ENCODE peak calls at places on chromosomes 6 and 20, in four cellular contexts. Z, K, I and D are unnamed samples.

GRCh38 chr6:34616230-34616591 is 60.1 kb upstream of the SPDEF start:
- DNase-seq in Z (no peak), I (no peak), K (no peak), D (no peak)

GRCh38 chr6:37490466-37491015 is 9.2 kb downstream of the CCDC167 start:
- DNase-seq in K (peak; percentile 49), Z (no peak), I (no peak), D (no peak)

GRCh38 chr20:17541996-17542395 is 10.8 kb upstream of the BFSP1 start:
- DNase-seq in K (no peak), I (no peak), Z (no peak), D (no peak)

GRCh38 chr6:13406781-13407180 is 78.4 kb upstream of the TBC1D7 start:
- DNase-seq in Z (peak; percentile 78), K (no peak), I (peak; percentile 44), D (no peak)

GRCh38 chr6:6863957-6864639 is 243.7 kb upstream of the RREB1 start:
- DNase-seq in I (no peak), K (no peak), Z (no peak), D (no peak)

GRCh38 chr6:130183271-130184222 is 39.2 kb downstream of the SAMD3 start:
- DNase-seq in K (no peak), Z (no peak), I (no peak), D (no peak)

GRCh38 chr6:140379919-140380318 is 1005.5 kb upstream of the CITED2 start:
- DNase-seq in K (no peak), Z (peak; percentile 81), I (no peak), D (no peak)

GRCh38 chr6:151239603-151240035 is at the start of gene AKAP12:
- DNase-seq in I (no peak), Z (no peak), K (no peak), D (peak; percentile 47)

GRCh38 chr6:25504661-25505060 is 147.4 kb upstream of the SCGN start:
- DNase-seq in I (no peak), Z (no peak), K (no peak), D (no peak)

GRCh38 chr6:28866342-28867077 is 57.3 kb downstream of the TRIM27 start:
- DNase-seq in K (peak; percentile 70), I (no peak), Z (peak; percentile 85), D (peak; percentile 79)

GRCh38 chr20:3559637-3560036 is 88.8 kb downstream of the ATRN start:
- DNase-seq in Z (no peak), I (no peak), K (no peak), D (no peak)

GRCh38 chr6:27138837-27139752 is 108.4 kb upstream of the PRSS16 start:
- DNase-seq in Z (no peak), I (peak; percentile 74), K (peak; percentile 77), D (peak; percentile 77)

GRCh38 chr6:165013701-165014100 is 295.7 kb downstream of the C6orf118 start:
- DNase-seq in Z (no peak), K (no peak), I (no peak), D (no peak)

GRCh38 chr6:121780325-121781313 is 345.2 kb downstream of the GJA1 start:
- DNase-seq in I (no peak), Z (no peak), K (no peak), D (no peak)

GRCh38 chr6:53803081-53803860 is 8.5 kb downstream of the LRRC1 start:
- DNase-seq in Z (no peak), K (no peak), I (no peak), D (no peak)

GRCh38 chr20:58637466-58638198 is 13.5 kb upstream of the STX16 start:
- DNase-seq in I (no peak), K (no peak), Z (no peak), D (no peak)

DNA sequence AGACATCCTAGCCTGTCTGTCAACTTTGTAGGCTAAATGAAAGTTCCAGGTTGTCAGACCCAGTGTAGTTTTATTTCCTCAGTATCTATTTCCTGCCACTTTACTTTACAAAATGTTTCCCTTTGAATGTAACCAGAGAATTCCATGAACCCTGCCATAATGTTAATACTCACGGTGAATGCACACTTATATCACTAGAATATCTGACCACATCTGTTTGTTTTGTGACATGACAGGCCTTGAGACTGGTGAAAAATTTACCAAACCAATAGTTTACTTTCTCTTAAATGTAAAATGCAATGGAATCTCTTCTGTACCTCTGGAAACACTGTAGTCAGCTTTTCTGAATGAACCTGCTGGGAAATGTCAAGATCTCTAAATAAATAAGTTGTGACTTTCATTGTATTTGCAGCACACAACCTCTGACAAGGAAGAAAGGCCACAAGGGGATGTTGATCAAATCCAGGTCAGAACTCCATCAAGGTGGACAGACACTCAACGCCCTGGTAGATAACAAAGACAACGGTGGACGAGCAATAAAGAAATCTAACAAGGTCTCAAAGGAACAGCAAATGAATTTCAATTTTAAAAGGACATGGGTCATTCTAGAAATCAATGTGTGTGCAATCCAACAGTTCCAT is 59.2 kb downstream of the BACH2 start:
- DNase-seq in Z (no peak), K (no peak), I (no peak), D (no peak)
- TF ChIP-seq FOXJ3 in Z (no peak), K (no peak), I (no peak), D (no peak)

GRCh38 chr6:21666788-21667681 is 73.5 kb downstream of the SOX4 start:
- DNase-seq in Z (no peak), K (peak; percentile 71), I (no peak), D (peak; percentile 61)

GRCh38 chr6:21665101-21665435 is 71.5 kb downstream of the SOX4 start:
- DNase-seq in K (no peak), I (no peak), Z (no peak), D (no peak)

GRCh38 chr6:21665436-21666199 is 72.1 kb downstream of the SOX4 start:
- DNase-seq in I (no peak), K (peak; percentile 36), Z (no peak), D (peak; percentile 83)

GRCh38 chr6:21666200-21666671 is 72.7 kb downstream of the SOX4 start:
- DNase-seq in Z (no peak), I (no peak), K (peak; percentile 79), D (peak; percentile 84)

DNA sequence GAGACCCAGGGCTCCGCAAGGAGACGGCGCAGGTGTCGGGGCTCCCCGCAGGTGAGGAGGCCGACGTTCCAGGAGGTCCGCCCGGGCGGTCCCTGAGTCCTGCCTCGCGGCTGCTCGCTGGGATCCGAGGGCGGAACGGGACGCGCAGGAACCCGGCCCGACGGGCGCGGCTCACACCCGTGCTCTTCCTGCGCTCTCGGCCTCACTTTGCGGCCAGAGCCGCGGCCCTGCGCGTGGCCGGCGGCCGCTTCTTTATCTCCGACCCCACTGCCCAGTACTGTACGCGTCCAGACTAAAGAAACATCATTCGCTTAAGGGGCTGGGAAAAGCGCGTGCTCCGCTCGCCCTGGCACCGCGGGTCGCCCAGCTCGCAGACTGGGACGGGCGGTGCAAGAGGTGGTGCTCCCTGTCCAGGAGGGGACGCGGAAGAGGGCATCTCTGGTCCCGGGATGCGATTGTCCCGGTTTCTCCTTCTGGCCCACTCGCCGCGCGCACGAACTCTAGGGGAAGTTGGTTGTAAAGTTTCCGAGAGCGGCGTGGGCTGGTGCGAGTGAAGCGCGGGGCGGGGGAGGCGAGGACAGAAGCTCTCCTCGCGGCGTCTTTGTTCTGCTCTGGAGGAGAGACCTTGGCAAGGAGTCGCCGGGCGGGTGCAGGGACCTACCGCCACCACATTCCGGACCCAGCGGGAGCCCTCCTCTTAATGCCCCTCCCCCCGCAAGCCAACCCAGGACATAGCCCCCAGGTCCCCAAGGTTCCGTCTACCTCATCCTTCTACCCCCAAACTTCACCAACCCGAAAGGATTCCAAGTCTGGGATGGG is 70.9 kb downstream of the SOX4 start:
- DNase-seq in K (no peak), I (no peak), Z (no peak), D (peak; percentile 78)
- TF ChIP-seq FOXJ3 in K (no peak), I (no peak), Z (no peak), D (no peak)

GRCh38 chr6:1200706-1201105 is 111.2 kb upstream of the FOXQ1 start:
- DNase-seq in K (no peak), I (no peak), Z (peak; percentile 32), D (no peak)
- TF ChIP-seq FOXJ3 in K (no peak), I (no peak), Z (no peak), D (no peak)

GRCh38 chr6:157980288-157981131 is 1.2 kb upstream of the SYNJ2 start:
- DNase-seq in Z (peak; percentile 38), K (no peak), I (no peak), D (peak; percentile 36)
- TF ChIP-seq FOXJ3 in Z (no peak), K (no peak), I (no peak), D (no peak)

GRCh38 chr6:122997541-122998150 is 1.6 kb downstream of the CLVS2 start:
- DNase-seq in I (no peak), K (peak; percentile 16), Z (no peak), D (no peak)
- TF ChIP-seq FOXJ3 in I (no peak), K (no peak), Z (no peak), D (no peak)

GRCh38 chr6:149940673-149940984 is 1.2 kb upstream of the ULBP2 start:
- DNase-seq in K (no peak), Z (no peak), I (no peak), D (no peak)
- TF ChIP-seq FOXJ3 in K (no peak), Z (no peak), I (no peak), D (no peak)

DNA sequence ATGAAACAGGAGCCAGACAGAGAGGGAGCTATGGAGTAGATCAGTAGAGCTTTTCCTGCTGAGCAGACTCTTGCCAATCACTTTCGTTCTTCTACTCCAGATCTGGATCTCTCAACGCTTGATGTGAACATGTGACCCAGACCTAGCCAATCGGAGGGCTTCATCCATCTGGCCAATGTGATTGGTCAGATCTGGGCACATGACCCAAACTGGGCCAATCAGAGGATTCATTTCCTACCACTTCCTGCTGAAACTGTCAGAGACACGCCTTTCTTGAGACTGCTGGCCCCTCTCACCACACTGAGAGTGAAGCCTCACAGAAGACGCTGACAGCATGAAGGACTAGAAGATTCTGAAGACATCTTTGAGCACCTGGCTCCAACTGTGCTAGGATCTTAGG is 44.2 kb upstream of the ZMYND8 start:
- DNase-seq in I (peak; percentile 83), K (peak; percentile 34), Z (no peak), D (no peak)
- TF ChIP-seq FOXJ3 in I (no peak), K (no peak), Z (no peak), D (no peak)

GRCh38 chr6:98844244-98845161 is 10.1 kb downstream of the POU3F2 start:
- DNase-seq in K (peak; percentile 79), I (no peak), Z (no peak), D (no peak)

GRCh38 chr6:98847767-98848538 is 13.6 kb downstream of the POU3F2 start:
- DNase-seq in K (no peak), I (no peak), Z (no peak), D (no peak)

GRCh38 chr6:98845201-98846020 is 11.0 kb downstream of the POU3F2 start:
- DNase-seq in I (peak; percentile 71), K (peak; percentile 89), Z (peak; percentile 40), D (peak; percentile 91)

GRCh38 chr6:98847392-98847766 is 13.0 kb downstream of the POU3F2 start:
- DNase-seq in K (no peak), Z (no peak), I (no peak), D (no peak)

GRCh38 chr6:98846021-98846380 is 11.6 kb downstream of the POU3F2 start:
- DNase-seq in K (no peak), Z (no peak), I (no peak), D (no peak)
- TF ChIP-seq FOXJ3 in K (no peak), Z (no peak), I (no peak), D (no peak)

DNA sequence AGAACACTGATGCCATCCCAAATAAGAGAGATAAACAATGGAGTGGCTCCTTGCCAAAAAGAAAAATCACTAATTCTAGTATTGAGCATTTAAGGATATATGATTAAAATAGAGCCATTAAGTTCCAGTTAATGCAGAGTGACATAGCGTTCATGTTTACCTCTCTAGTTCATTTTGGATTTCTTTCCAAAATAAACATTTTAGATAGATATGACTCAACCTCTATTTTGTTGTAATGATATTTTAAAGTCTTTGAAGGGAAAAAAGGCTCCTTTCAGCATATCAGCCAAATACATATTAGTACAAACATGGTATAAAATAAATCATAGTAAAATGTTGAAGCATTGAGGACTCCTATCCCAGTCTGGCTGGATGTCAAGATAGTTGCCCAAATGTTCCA is 33.4 kb downstream of the RWDD2A start:
- DNase-seq in Z (no peak), K (no peak), I (no peak), D (no peak)
- TF ChIP-seq FOXJ3 in Z (no peak), K (no peak), I (no peak), D (no peak)